ENCODE peak calls at places on chromosomes 13 and 19, in seven cellular contexts. U is fibroblast of pulmonary artery, E is IMR-90, J is cardiac muscle cell, O is right atrium auricular region, Q is WERI-Rb-1, K is cardiac fibroblast. N is an unnamed sample.

GRCh38 chr19:4830768-4831265 is 695 bp downstream of the TICAM1 start:
- DNase-seq in U (no peak), E (no peak), J (no peak), O (no peak), Q (no peak), K (no peak), N (no peak)

GRCh38 chr19:18774107-18774506 is 17.0 kb downstream of the COMP start:
- DNase-seq in U (no peak), E (no peak), J (no peak), O (no peak), Q (no peak), K (no peak), N (no peak)

GRCh38 chr19:42436006-42436405 is 6.7 kb downstream of the CXCL17 start:
- DNase-seq in U (no peak), E (no peak), J (peak), O (no peak), Q (no peak), K (peak), N (peak)

GRCh38 chr19:55681131-55682087 is 6.4 kb downstream of the EPN1 start:
- DNase-seq in U (no peak), E (peak), J (no peak), O (no peak), Q (no peak), K (no peak), N (no peak)

GRCh38 chr19:12939292-12939606 is 840 bp downstream of the CALR start:
- DNase-seq in U (peak), E (peak), J (peak), O (no peak), Q (no peak), K (peak), N (no peak)

GRCh38 chr19:3945838-3946237 is 13.0 kb downstream of the NMRK2 start:
- DNase-seq in U (peak), E (peak), J (peak), O (no peak), Q (no peak), K (peak), N (no peak)

GRCh38 chr19:51784922-51785690 is 9.9 kb upstream of the FPR3 start:
- DNase-seq in U (peak), E (no peak), J (peak), O (peak), Q (no peak), K (peak), N (no peak)

GRCh38 chr13:73421310-73421912 is 362.6 kb downstream of the KLF5 start:
- DNase-seq in U (peak), E (peak), J (no peak), O (no peak), Q (no peak), K (peak), N (no peak)

GRCh38 chr13:52832268-52832667 is 16.2 kb downstream of the PCDH8 start:
- DNase-seq in U (no peak), E (no peak), J (no peak), O (no peak), Q (no peak), K (no peak), N (no peak)

GRCh38 chr19:32138416-32138815 is 207.0 kb upstream of the ZNF507 start:
- DNase-seq in U (no peak), E (no peak), J (no peak), O (no peak), Q (peak), K (no peak), N (no peak)

GRCh38 chr13:111177803-111178389 is 62.8 kb downstream of the ARHGEF7 start:
- DNase-seq in U (peak), E (peak), J (peak), O (no peak), Q (no peak), K (peak), N (no peak)

GRCh38 chr19:30253581-30253996 is 118.6 kb upstream of the ZNF536 start:
- DNase-seq in U (no peak), E (no peak), J (no peak), O (no peak), Q (peak), K (no peak), N (no peak)

GRCh38 chr19:3982701-3983541 is 2.3 kb downstream of the EEF2 start:
- DNase-seq in U (peak), E (peak), J (peak), O (no peak), Q (no peak), K (no peak), N (no peak)

GRCh38 chr13:50275392-50276063 is 260.3 kb downstream of the KCNRG start:
- DNase-seq in U (no peak), E (no peak), J (no peak), O (no peak), Q (no peak), K (no peak), N (no peak)

GRCh38 chr13:114038211-114038613 is 64.3 kb upstream of the C13orf46 start:
- DNase-seq in U (no peak), E (no peak), J (no peak), O (no peak), Q (no peak), K (no peak), N (no peak)

GRCh38 chr13:91702411-91702810 is 304.0 kb downstream of the GPC5 start:
- DNase-seq in U (no peak), E (no peak), J (no peak), O (no peak), Q (no peak), K (no peak), N (no peak)

GRCh38 chr19:42293966-42294365 is 8.0 kb upstream of the PRR19 start:
- DNase-seq in U (no peak), E (no peak), J (no peak), O (no peak), Q (no peak), K (no peak), N (no peak)

GRCh38 chr19:50517704-50518075 is 4.0 kb upstream of the ASPDH start:
- DNase-seq in U (no peak), E (no peak), J (no peak), O (no peak), Q (no peak), K (no peak), N (no peak)

GRCh38 chr19:50516456-50516855 is 2.7 kb upstream of the ASPDH start:
- DNase-seq in U (no peak), E (no peak), J (no peak), O (no peak), Q (no peak), K (no peak), N (no peak)

GRCh38 chr19:50516859-50517703 is 3.4 kb upstream of the ASPDH start:
- DNase-seq in U (no peak), E (no peak), J (no peak), O (no peak), Q (no peak), K (no peak), N (no peak)

GRCh38 chr19:50519006-50519575 is 5.4 kb upstream of the ASPDH start:
- DNase-seq in U (no peak), E (no peak), J (no peak), O (no peak), Q (no peak), K (no peak), N (no peak)

GRCh38 chr19:50518091-50519005 is 4.6 kb upstream of the ASPDH start:
- DNase-seq in U (no peak), E (no peak), J (no peak), O (no peak), Q (no peak), K (no peak), N (no peak)
- TF ChIP-seq CTCF in U (no peak), E (no peak), J (no peak), O (no peak), Q (peak), K (no peak), N (peak)

DNA sequence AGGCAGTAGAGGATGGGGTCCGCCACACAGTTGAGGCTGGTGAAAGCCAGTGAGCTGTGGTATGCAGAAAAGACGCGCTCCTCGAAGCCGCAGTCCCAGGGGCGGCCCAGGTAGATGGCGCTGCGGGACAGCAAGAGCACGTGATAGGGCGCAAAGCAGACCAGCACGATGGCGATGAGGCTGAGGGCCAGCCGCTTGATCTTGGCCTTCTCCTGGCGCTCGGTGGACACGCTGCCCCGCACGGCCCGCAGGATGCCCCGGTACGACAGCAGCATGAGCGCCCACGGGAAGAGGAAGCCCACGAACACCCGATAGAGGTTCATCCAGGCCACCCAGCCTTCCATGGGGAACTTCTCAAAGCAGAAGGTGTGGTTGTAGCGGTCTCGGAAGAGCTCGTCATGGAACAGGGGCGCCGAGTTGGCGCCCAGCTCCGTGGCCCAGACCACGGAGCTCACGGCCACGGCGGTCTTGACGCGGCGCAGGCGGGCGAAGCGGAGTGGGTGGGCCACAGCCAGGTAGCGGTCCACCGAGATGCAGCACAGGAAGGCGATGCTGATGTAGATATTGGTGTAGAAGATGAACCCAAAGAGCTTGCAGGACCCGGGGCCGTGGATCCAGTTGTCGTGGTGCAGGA is 6.5 kb upstream of the OPA3 start:
- DNase-seq in U (no peak), E (peak), J (no peak), O (no peak), Q (peak), K (no peak), N (peak)
- TF ChIP-seq CTCF in U (peak), E (peak), J (peak), O (peak), Q (peak), K (no peak), N (no peak)

DNA sequence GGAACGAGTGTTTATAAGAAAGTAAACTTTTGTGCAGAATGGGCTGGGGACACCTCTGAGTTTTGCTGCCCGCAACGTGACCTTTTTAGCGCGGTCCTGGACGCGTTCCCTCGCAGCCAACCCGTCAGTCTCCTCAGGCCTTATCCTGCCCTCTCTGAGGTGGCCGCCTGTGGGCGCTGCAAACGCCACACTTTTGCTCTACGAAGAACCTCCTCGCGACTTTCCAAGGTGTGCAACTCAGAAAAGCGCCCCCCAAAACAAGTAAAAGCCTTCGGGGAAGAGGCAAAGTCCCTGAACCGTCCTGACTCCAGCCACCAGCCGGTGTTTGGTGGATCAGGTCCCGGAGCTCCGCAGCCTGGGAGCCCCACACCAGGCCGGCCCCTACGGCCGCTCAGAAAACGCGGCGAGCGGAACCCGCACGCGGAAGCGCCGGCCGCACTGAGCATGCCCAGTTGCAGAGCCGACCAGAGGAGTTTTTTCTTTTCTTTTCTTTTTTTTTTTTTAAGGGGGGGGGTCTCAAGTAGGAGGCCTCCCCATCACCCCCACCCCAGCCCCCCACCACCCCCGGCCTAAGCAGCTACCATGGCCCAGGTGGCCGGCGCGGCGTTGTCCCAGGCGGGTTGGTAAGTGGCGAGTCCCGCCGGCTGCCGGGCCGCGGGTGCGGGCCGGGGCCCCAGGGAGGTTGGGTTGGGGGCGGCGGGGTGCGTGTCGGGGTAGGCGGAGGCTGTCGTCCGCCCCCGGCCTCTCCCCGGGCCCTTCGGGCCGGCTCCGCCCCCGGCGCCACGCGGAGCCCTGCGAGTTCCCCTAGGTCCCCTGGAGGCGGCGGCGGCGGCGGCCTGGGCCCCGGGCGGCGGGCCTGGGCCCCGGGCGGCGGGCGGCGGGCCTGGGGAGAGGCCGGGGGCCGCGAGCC is at the start of gene TDRD3:
- DNase-seq in U (peak), E (peak), J (peak), O (peak), Q (peak), K (peak), N (peak)
- TF ChIP-seq CTCF in U (peak), E (peak), J (peak), O (peak), Q (peak), K (peak), N (peak)

DNA sequence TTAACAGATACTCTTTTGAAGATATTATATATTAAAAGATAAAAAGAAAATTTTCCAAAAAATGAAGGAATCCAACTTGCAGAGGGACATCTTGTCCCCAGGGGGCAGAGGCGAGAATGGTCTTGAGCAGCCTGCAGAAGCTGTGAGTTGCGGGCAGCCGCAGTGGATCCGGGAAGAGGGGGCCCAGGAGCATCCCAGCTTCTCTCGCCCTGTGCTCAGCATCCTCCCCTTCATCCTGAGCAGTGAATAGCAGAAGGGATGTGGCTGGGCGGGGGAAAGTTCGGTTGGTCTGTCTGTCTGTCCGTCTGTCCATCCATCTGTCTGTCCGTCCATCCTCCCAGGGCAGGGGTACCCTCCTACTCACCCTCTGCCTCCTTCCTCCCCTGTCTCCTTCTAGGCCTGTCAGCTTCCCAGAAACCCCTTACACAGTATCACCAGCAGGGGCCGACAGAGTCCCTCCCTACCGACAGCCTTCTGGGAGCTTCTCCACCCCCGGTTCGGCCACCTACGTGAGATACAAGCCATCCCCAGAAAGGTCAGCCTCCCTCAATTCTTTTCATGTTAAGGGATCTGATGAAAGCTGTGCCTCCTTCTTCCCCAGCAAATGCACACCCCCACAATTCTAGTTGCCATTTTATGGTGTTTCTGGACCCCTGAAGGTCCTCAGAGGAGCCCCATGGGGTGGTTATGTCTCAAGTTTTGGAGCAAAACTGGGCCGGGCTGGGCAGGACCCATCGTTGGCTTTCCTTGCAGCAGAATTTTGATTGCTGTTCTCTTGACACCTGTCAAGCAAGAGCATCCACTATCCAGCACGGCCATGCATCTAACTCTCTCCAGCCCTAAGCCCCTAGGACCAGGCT is 81.6 kb downstream of the DPF1 start:
- DNase-seq in U (peak), E (peak), J (peak), O (no peak), Q (peak), K (peak), N (peak)
- TF ChIP-seq CTCF in U (peak), E (peak), J (peak), O (peak), Q (peak), K (peak), N (peak)

GRCh38 chr13:30156826-30157615 is 150.3 kb downstream of the KATNAL1 start:
- DNase-seq in U (no peak), E (no peak), J (no peak), O (no peak), Q (no peak), K (no peak), N (no peak)

GRCh38 chr13:30159446-30159839 is 147.9 kb downstream of the KATNAL1 start:
- DNase-seq in U (peak), E (peak), J (peak), O (no peak), Q (no peak), K (peak), N (no peak)

GRCh38 chr13:30157616-30157993 is 149.7 kb downstream of the KATNAL1 start:
- DNase-seq in U (no peak), E (no peak), J (no peak), O (no peak), Q (no peak), K (no peak), N (no peak)

GRCh38 chr13:30156270-30156669 is 151.1 kb downstream of the KATNAL1 start:
- DNase-seq in U (no peak), E (peak), J (no peak), O (no peak), Q (no peak), K (no peak), N (no peak)

DNA sequence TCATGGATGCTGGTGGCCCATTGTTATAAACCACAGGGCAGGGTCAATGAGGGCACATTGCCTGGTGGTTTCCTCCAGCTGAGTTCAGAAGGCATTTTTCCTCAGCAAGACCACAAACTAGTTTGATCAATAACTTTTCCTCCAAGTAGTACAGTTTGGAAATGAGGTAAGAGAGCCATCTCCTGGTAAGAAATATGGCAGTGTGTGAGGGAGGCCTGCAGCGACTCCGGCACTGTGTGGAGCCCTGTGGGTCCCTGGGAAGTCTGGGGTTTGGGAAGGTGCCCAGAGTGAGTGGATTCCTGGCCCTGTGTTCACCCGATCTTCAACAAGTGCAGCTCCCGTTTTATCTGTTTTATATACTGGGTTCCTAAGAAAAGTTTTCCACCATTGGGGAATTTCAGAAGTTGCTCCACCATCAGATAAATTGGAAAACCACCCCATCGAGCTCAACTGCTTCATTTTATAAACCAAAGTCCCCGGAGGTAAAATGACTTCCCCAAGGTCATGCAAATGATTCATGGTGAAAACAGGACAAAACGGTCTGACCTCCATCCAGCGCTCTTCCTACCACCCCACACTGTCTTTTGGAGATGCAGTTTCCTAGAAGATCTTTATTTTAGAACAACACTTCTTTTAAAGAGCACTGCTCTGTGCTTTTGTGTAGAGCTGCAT is 148.4 kb downstream of the KATNAL1 start:
- DNase-seq in U (peak), E (peak), J (peak), O (no peak), Q (no peak), K (peak), N (no peak)
- TF ChIP-seq CTCF in U (peak), E (peak), J (peak), O (peak), Q (peak), K (peak), N (no peak)

GRCh38 chr13:97753942-97754670 is 199.4 kb upstream of the IPO5 start:
- DNase-seq in U (no peak), E (no peak), J (no peak), O (no peak), Q (peak), K (no peak), N (no peak)
- TF ChIP-seq CTCF in U (no peak), E (no peak), J (no peak), O (no peak), Q (peak), K (peak), N (no peak)

DNA sequence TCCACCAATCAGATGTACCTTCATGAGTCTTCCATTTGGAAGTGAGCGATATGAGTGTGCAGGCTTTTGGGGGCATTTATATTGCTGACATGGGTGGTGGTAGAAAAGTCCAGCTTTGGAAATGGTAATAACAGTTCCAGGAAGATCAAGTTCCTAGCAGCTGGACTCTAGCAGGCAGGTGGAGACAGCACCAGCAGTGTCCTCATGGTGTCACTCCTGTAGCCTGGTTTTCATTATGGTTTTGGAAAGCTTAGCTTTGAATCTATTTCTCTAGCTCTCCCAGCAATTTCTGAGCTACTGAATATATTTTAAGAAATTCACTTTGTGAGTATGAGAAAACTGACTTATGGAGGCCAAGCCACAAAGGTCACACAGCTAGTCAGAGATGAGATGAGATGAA is 523.2 kb upstream of the HTR2A start:
- DNase-seq in U (no peak), E (peak), J (no peak), O (no peak), Q (no peak), K (no peak), N (no peak)
- TF ChIP-seq CTCF in U (no peak), E (peak), J (no peak), O (peak), Q (no peak), K (no peak), N (no peak)

N was measured in glutamatergic neuron.